ENCODE peak calls at places on chromosomes 7 and 10, in five cellular contexts. F is right lobe of liver, S is HepG2, K is heart left ventricle, E is body of pancreas. T is an unnamed sample. For H3K27me3, the result is how much of the 10 kb centered on the place peaks cover.

GRCh38 chr7:123533929-123534382 is 439 bp downstream of the IQUB start:
- ATAC-seq in F (no peak), S (peak), K (no peak), E (no peak), T (no peak)

GRCh38 chr7:155885162-155886160 is 73.2 kb upstream of the SHH start:
- ATAC-seq in F (peak), S (peak), K (peak), E (no peak), T (peak)

GRCh38 chr7:16688249-16688648 is 42.3 kb downstream of the BZW2 start:
- ATAC-seq in F (peak), S (no peak), K (peak), E (no peak), T (no peak)

GRCh38 chr10:113362645-113363091 is 190.2 kb upstream of the HABP2 start:
- ATAC-seq in F (no peak), S (no peak), K (peak), E (no peak), T (peak)

GRCh38 chr10:79314761-79315601 is 32.3 kb upstream of the PPIF start:
- ATAC-seq in F (no peak), S (no peak), K (no peak), E (no peak), T (no peak)

GRCh38 chr10:11320809-11321520 is 290.5 kb downstream of the USP6NL start:
- ATAC-seq in F (no peak), S (no peak), K (no peak), E (no peak), T (no peak)

GRCh38 chr10:3909339-3909738 is 124.3 kb upstream of the KLF6 start:
- ATAC-seq in F (no peak), S (no peak), K (no peak), E (no peak), T (no peak)

GRCh38 chr7:664402-664775 is 62.1 kb upstream of the DNAAF5 start:
- ATAC-seq in F (no peak), S (no peak), K (no peak), E (no peak), T (no peak)

GRCh38 chr10:78744521-78745090 is 324.2 kb upstream of the ZMIZ1 start:
- ATAC-seq in F (peak), S (peak), K (peak), E (peak), T (no peak)

GRCh38 chr10:110843796-110844616 is 27.7 kb upstream of the PDCD4 start:
- ATAC-seq in F (peak), S (peak), K (no peak), E (peak), T (no peak)

GRCh38 chr7:46811529-46811928 is 770.4 kb downstream of the TNS3 start:
- ATAC-seq in F (peak), S (no peak), K (peak), E (peak), T (peak)

GRCh38 chr7:147990079-147990478 is 600.5 kb upstream of the C7orf33 start:
- ATAC-seq in F (no peak), S (no peak), K (no peak), E (no peak), T (no peak)

GRCh38 chr7:44093102-44093641 is 10.8 kb upstream of the POLM start:
- ATAC-seq in F (no peak), S (peak), K (no peak), E (no peak), T (no peak)

GRCh38 chr10:31261502-31262311 is 57.3 kb upstream of the ZEB1 start:
- ATAC-seq in F (no peak), S (no peak), K (peak), E (no peak), T (no peak)

GRCh38 chr10:4241724-4242345 is 456.8 kb upstream of the KLF6 start:
- ATAC-seq in F (peak), S (no peak), K (peak), E (peak), T (peak)

GRCh38 chr10:26468291-26468690 is 30.1 kb downstream of the APBB1IP start:
- ATAC-seq in F (peak), S (peak), K (no peak), E (peak), T (no peak)

GRCh38 chr7:12256025-12256570 is 45.0 kb downstream of the TMEM106B start:
- ATAC-seq in F (no peak), S (no peak), K (no peak), E (no peak), T (no peak)

GRCh38 chr7:127392182-127392565 is 334 bp downstream of the ZNF800 start:
- ATAC-seq in F (peak), S (peak), K (peak), E (peak), T (peak)

GRCh38 chr10:61669161-61669755 is 6.5 kb downstream of the CABCOCO1 start:
- ATAC-seq in F (no peak), S (no peak), K (no peak), E (no peak), T (no peak)

GRCh38 chr7:101936612-101937231 is 119.3 kb downstream of the CUX1 start:
- ATAC-seq in F (peak), S (no peak), K (peak), E (no peak), T (peak)

GRCh38 chr7:142445019-142445686 is 187.3 kb upstream of the PRSS58 start:
- ATAC-seq in F (no peak), S (no peak), K (no peak), E (no peak), T (no peak)

GRCh38 chr7:88278881-88279280 is 27.8 kb downstream of the STEAP4 start:
- ATAC-seq in F (peak), S (no peak), K (no peak), E (peak), T (peak)

GRCh38 chr10:6212266-6212640 is 9.5 kb downstream of the PFKFB3 start:
- ATAC-seq in F (no peak), S (no peak), K (peak), E (no peak), T (peak)

GRCh38 chr7:23418046-23418445 is 52.2 kb downstream of the IGF2BP3 start:
- ATAC-seq in F (peak), S (no peak), K (no peak), E (no peak), T (no peak)

GRCh38 chr7:2859952-2860351 is 15.8 kb upstream of the GNA12 start:
- ATAC-seq in F (no peak), S (no peak), K (no peak), E (peak), T (no peak)

GRCh38 chr7:30652951-30653641 is 29.2 kb downstream of the CRHR2 start:
- ATAC-seq in F (no peak), S (no peak), K (peak), E (no peak), T (no peak)

GRCh38 chr10:110817614-110818013 is 54.1 kb upstream of the PDCD4 start:
- ATAC-seq in F (no peak), S (peak), K (no peak), E (no peak), T (no peak)

GRCh38 chr7:116449441-116449840 is 50.1 kb upstream of the CAV2 start:
- ATAC-seq in F (no peak), S (no peak), K (peak), E (no peak), T (no peak)

DNA sequence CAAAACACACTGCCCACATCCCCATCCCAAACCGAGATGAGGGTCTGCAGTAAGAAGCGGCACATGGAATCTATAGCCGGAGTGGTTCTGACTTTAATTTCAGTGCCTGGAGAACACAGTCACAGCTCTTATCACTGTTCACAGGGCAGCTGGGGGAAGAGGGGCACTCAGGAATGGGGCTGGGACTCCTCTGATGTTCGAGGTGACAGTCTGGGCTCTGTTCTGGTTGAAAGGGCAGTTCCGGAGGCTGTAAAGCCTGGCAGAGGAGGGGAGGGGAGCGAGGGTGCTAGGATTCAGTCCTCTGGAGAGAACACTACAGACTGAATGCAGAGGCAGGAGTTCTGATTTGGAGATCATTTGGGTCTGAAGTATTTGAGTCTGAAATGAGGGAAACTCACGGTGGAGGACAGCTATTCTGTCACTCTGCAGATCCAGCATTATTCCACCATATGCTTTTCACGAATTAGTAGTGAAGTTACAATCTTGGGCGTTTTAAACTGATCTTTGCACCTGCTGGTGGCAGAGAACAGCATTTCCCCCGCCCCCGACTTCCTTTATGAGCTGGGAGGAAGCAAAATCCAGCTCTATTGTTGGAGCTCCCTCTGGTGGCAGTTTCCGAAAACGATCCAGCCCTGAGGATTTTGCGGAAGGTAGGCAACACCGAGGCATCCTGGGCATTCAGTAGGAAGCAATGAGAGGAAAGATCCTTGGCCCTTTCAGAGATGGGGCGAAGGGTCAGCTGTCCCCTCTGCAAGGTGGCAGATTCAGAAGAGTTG is 22.7 kb upstream of the KCNK18 start:
- ATAC-seq in F (peak), S (peak), K (peak), E (peak), T (peak)
- H3K27me3 ChIP-seq in F (under half), S (under half), K (half or more), E (under half), T (half or more)

GRCh38 chr7:128410092-128410665 is 397 bp upstream of the IMPDH1 start:
- ATAC-seq in F (peak), S (peak), K (peak), E (peak), T (peak)
- TF ChIP-seq POLR2A in F (no peak), S (no peak), K (no peak), E (no peak), T (peak)

DNA sequence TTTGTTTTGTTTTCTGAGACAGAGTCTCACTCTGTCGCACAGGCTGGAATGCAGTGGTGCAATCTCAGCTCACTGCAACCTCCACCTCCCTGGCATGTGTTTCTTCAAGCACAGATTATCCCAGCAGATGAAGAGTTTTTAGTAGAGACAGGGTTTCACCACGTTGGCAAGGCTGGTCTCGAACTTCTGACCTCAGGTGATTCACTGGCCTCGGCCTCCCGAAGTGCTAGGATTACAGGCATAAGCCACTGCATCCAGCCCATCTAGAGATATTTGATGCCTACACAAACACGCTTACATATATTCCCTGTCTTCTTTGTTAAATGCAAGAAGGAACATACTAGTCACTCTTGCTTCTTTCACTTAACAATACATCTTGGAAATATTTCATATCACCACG is 5.9 kb upstream of the PTF1A start:
- ATAC-seq in F (peak), S (peak), K (no peak), E (no peak), T (no peak)
- H3K27me3 ChIP-seq in F (under half), S (under half), K (under half), E (under half), T (half or more)

GRCh38 chr7:4973728-4974198 is 14.8 kb upstream of the MMD2 start:
- ATAC-seq in F (peak), S (peak), K (peak), E (peak), T (peak)
- TF ChIP-seq POLR2A in F (peak), S (peak), K (no peak), E (peak), T (peak)

GRCh38 chr10:119442758-119443060 is 99.8 kb downstream of the RGS10 start:
- ATAC-seq in F (no peak), S (no peak), K (no peak), E (no peak), T (no peak)
- H3K27me3 ChIP-seq in F (under half), S (under half), K (under half), E (under half), T (under half)

GRCh38 chr10:27997865-27998177 is 1.1 kb downstream of the ODAD2 start:
- ATAC-seq in F (no peak), S (no peak), K (no peak), E (no peak), T (no peak)

GRCh38 chr10:27995311-27995710 is 3.6 kb downstream of the ODAD2 start:
- ATAC-seq in F (no peak), S (no peak), K (no peak), E (no peak), T (no peak)

GRCh38 chr10:28001353-28001752 is 2.5 kb upstream of the ODAD2 start:
- ATAC-seq in F (no peak), S (no peak), K (no peak), E (no peak), T (no peak)

GRCh38 chr10:27998954-27999275 is at the start of gene ODAD2:
- ATAC-seq in F (no peak), S (no peak), K (no peak), E (no peak), T (no peak)

DNA sequence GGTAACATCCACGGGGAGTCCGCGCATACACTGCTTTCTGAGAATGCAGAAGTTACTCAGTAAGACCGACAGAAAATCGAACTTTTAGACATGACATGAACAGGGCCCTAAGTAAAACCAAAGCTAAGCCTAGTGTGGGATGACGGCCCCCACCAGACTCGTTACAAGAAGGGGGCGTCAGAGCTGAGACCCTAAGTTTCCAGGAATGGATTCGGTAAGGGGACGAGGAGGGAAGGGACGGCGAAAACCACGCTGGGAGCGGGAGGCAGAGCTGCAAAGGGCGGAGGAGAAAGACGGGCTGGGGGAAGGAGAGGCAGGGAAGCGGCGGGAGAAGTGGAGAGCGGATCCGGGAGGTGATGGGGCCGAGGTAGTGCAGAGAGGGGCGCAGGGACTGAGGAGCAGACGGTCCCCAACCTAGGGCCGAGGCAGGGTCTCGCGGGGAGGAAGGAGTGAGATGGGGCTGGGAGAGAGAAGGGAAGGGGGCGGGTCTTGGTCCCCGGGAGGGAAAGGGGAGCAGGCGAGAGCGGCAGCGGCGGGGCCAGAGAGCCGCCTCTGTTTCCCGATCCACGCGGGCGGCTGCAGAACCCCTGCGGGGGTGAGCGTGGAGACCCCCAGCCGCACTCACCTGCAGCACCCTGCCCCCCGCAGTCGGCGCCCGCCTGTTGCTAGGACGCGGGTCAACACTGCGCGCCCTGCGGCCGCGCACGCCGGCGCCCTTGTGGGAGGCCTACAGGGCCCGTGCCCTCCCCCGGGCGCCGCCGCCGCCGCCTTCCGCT is 513 bp downstream of the ODAD2 start:
- ATAC-seq in F (peak), S (peak), K (peak), E (peak), T (peak)
- TF ChIP-seq POLR2A in F (no peak), S (no peak), K (no peak), E (no peak), T (no peak)

GRCh38 chr7:86320886-86321285 is 322.8 kb upstream of the GRM3 start:
- ATAC-seq in F (no peak), S (no peak), K (no peak), E (no peak), T (no peak)
- H3K27me3 ChIP-seq in F (under half), S (under half), K (under half), E (under half), T (under half)

GRCh38 chr7:138317044-138317596 is 142.9 kb upstream of the TRIM24 start:
- ATAC-seq in F (no peak), S (no peak), K (no peak), E (no peak), T (no peak)
- TF ChIP-seq POLR2A in F (no peak), S (no peak), K (no peak), E (no peak), T (no peak)

GRCh38 chr10:117534321-117535044 is 8.1 kb upstream of the EMX2 start:
- ATAC-seq in F (no peak), S (peak), K (no peak), E (no peak), T (no peak)
- H3K27me3 ChIP-seq in F (half or more), S (under half), K (half or more), E (half or more), T (half or more)